ENCODE peak calls at places on chromosomes 1 and 21, in six cellular contexts. C is OCI-M1, Z is DND-41, T is LoVo, G is nephron progenitor cell, J is foreskin fibroblast. Q is an unnamed sample.

GRCh38 chr1:165443539-165444289 is 1.2 kb downstream of the RXRG start:
- DNase-seq in C (no peak), Z (no peak), T (no peak), G (peak), J (no peak), Q (no peak)

GRCh38 chr1:224726783-224727182 is 110.7 kb downstream of the CNIH3 start:
- DNase-seq in C (peak), Z (peak), T (peak), G (no peak), J (peak), Q (peak)

GRCh38 chr21:46515109-46515508 is 56.4 kb downstream of the DIP2A start:
- DNase-seq in C (peak), Z (no peak), T (no peak), G (no peak), J (no peak), Q (peak)

GRCh38 chr21:44702111-44702972 is 5.4 kb downstream of the KRTAP10-12 start:
- DNase-seq in C (no peak), Z (no peak), T (no peak), G (no peak), J (no peak), Q (no peak)

GRCh38 chr1:227218870-227219578 is 99.3 kb downstream of the CDC42BPA start:
- DNase-seq in C (no peak), Z (no peak), T (no peak), G (no peak), J (no peak), Q (no peak)

GRCh38 chr1:108617008-108617723 is 43.7 kb downstream of the HENMT1 start:
- DNase-seq in C (peak), Z (no peak), T (no peak), G (no peak), J (no peak), Q (no peak)

GRCh38 chr1:188237573-188238353 is 1409.0 kb downstream of the PLA2G4A start:
- DNase-seq in C (no peak), Z (no peak), T (no peak), G (no peak), J (peak), Q (no peak)

GRCh38 chr1:224894915-224895314 is 34.6 kb upstream of the DNAH14 start:
- DNase-seq in C (peak), Z (no peak), T (no peak), G (no peak), J (peak), Q (peak)

GRCh38 chr1:65825736-65826135 is 33.0 kb downstream of the PDE4B start:
- DNase-seq in C (no peak), Z (no peak), T (no peak), G (no peak), J (peak), Q (no peak)

GRCh38 chr1:229230893-229231753 is 39.8 kb upstream of the RAB4A start:
- DNase-seq in C (no peak), Z (no peak), T (peak), G (no peak), J (no peak), Q (peak)

GRCh38 chr1:42937141-42937696 is 21.4 kb downstream of the SLC2A1 start:
- DNase-seq in C (no peak), Z (no peak), T (peak), G (no peak), J (peak), Q (peak)

GRCh38 chr1:212294983-212295382 is 9.8 kb downstream of the PPP2R5A start:
- DNase-seq in C (no peak), Z (no peak), T (no peak), G (no peak), J (no peak), Q (no peak)